ENCODE peak calls at places on chromosomes 13 and 19, in ten cellular contexts. M is psoas muscle, X is heart left ventricle, J is breast epithelium, R is foreskin fibroblast, S is AG09309, N is esophagus squamous epithelium, W is AG04449, K is Peyer's patch, F is transverse colon. H is an unnamed sample.

GRCh38 chr13:50990540-50991506 is 81.2 kb downstream of the RNASEH2B start:
- DNase-seq in M (peak; percentile 51), X (no peak), J (no peak), R (peak; percentile 87), S (peak; percentile 21), N (no peak), W (no peak), K (no peak), F (peak; percentile 32), H (peak; percentile 71)

GRCh38 chr19:42563352-42564210 is 31.1 kb downstream of the CEACAM8 start:
- DNase-seq in M (no peak), X (no peak), J (no peak), R (peak; percentile 74), S (peak; percentile 10), N (no peak), W (no peak), K (no peak), F (peak; percentile 35), H (peak; percentile 40)

GRCh38 chr13:54124700-54125099 is 1096.1 kb downstream of the OLFM4 start:
- DNase-seq in M (no peak), X (no peak), J (no peak), R (no peak), S (no peak), N (no peak), W (no peak), K (no peak), F (no peak), H (no peak)

GRCh38 chr13:21218351-21219043 is 42.0 kb downstream of the MRPL57 start:
- DNase-seq in M (no peak), X (no peak), J (no peak), R (no peak), S (no peak), N (no peak), W (no peak), K (no peak), F (no peak), H (peak; percentile 20)

GRCh38 chr13:112772929-112773328 is 83.1 kb downstream of the ATP11A start:
- DNase-seq in M (no peak), X (no peak), J (no peak), R (no peak), S (no peak), N (no peak), W (no peak), K (no peak), F (peak; percentile 31), H (no peak)

GRCh38 chr19:50275577-50276368 is 53.4 kb downstream of the KCNC3 start:
- DNase-seq in M (no peak), X (no peak), J (no peak), R (no peak), S (no peak), N (no peak), W (no peak), K (no peak), F (no peak), H (no peak)

GRCh38 chr13:32205426-32206096 is 109.6 kb downstream of the ZAR1L start:
- DNase-seq in M (no peak), X (no peak), J (no peak), R (no peak), S (no peak), N (no peak), W (no peak), K (no peak), F (no peak), H (no peak)

GRCh38 chr19:940591-941291 is 14.9 kb downstream of the ARID3A start:
- DNase-seq in M (peak; percentile 75), X (peak; percentile 68), J (peak; percentile 72), R (peak; percentile 74), S (no peak), N (no peak), W (no peak), K (peak; percentile 94), F (peak; percentile 86), H (no peak)

GRCh38 chr19:56189785-56190184 is 7.8 kb downstream of the ZSCAN5B start:
- DNase-seq in M (no peak), X (no peak), J (no peak), R (no peak), S (no peak), N (no peak), W (no peak), K (no peak), F (no peak), H (no peak)

GRCh38 chr13:55361141-55361540 is 1779.6 kb upstream of the PRR20A start:
- DNase-seq in M (no peak), X (no peak), J (no peak), R (no peak), S (no peak), N (no peak), W (no peak), K (no peak), F (no peak), H (no peak)

GRCh38 chr19:4061178-4061682 is 5.5 kb downstream of the ZBTB7A start:
- DNase-seq in M (peak; percentile 89), X (peak; percentile 80), J (peak; percentile 88), R (peak; percentile 78), S (no peak), N (no peak), W (no peak), K (peak; percentile 98), F (peak; percentile 95), H (peak; percentile 61)

GRCh38 chr13:19179916-19180315 is 1.7 kb downstream of the TUBA3C start:
- DNase-seq in M (no peak), X (no peak), J (no peak), R (no peak), S (no peak), N (no peak), W (no peak), K (no peak), F (no peak), H (no peak)

GRCh38 chr13:31409678-31410356 is 210.0 kb downstream of the B3GLCT start:
- DNase-seq in M (no peak), X (no peak), J (no peak), R (peak; percentile 20), S (no peak), N (no peak), W (no peak), K (no peak), F (no peak), H (peak; percentile 13)

GRCh38 chr19:37932985-37933953 is 26.3 kb downstream of the SIPA1L3 start:
- DNase-seq in M (peak; percentile 24), X (no peak), J (no peak), R (peak; percentile 72), S (no peak), N (no peak), W (no peak), K (peak; percentile 82), F (peak; percentile 75), H (peak; percentile 35)

GRCh38 chr19:40424637-40425449 is 949 bp downstream of the SERTAD1 start:
- DNase-seq in M (no peak), X (no peak), J (no peak), R (peak; percentile 37), S (no peak), N (no peak), W (no peak), K (no peak), F (no peak), H (peak; percentile 18)

GRCh38 chr19:55340144-55340783 is 588 bp downstream of the KMT5C start:
- DNase-seq in M (peak; percentile 34), X (no peak), J (no peak), R (peak; percentile 29), S (no peak), N (no peak), W (no peak), K (peak; percentile 58), F (peak; percentile 46), H (no peak)

GRCh38 chr19:30450101-30450500 is 77.9 kb downstream of the ZNF536 start:
- DNase-seq in M (no peak), X (peak; percentile 66), J (no peak), R (peak; percentile 44), S (no peak), N (no peak), W (no peak), K (no peak), F (peak; percentile 17), H (peak; percentile 70)
- H3K4me3 ChIP-seq in M (peak overlapping the region; percentile 42), X (peak overlapping the region; percentile 31), J (peak overlapping the region; percentile 38), R (peak overlapping the region; percentile 52), S (no peak overlapping the region), N (peak overlapping the region; percentile 35), W (peak overlapping the region; percentile 40), K (peak overlapping the region; percentile 4), F (no peak overlapping the region), H (peak overlapping the region; percentile 61)

GRCh38 chr13:52711277-52711676 is 28.3 kb downstream of the CNMD start:
- DNase-seq in M (no peak), X (no peak), J (no peak), R (no peak), S (no peak), N (no peak), W (no peak), K (no peak), F (no peak), H (no peak)
- TF ChIP-seq CTCF in M (no peak), X (no peak), J (no peak), R (no peak), S (no peak), N (no peak), W (no peak), K (no peak), F (no peak), H (no peak)

DNA sequence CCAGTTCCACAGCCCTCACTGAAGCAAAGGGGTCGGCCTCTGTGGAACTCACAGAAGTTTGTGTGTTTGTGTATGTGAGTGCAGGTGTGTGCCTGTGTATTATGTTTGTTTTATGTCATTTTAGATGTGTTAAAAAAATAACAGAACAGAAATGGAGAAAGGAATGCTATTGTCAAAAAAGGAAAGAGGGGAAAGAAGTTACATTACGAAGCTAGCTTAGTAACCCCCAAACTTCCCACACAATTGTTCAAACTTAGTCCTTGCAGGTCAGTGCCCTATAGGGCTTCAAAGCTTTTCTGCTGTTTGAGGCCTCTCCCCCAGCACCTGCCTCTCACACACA is 1505.6 kb upstream of the SLC10A2 start:
- DNase-seq in M (no peak), X (no peak), J (no peak), R (no peak), S (no peak), N (no peak), W (no peak), K (no peak), F (no peak), H (no peak)
- H3K4me3 ChIP-seq in M (no peak overlapping the region), X (no peak overlapping the region), J (no peak overlapping the region), R (peak overlapping the region; percentile 36), S (no peak overlapping the region), N (no peak overlapping the region), W (no peak overlapping the region), K (no peak overlapping the region), F (no peak overlapping the region), H (no peak overlapping the region)

GRCh38 chr13:29255567-29255966 is 339.9 kb downstream of the SLC7A1 start:
- DNase-seq in M (no peak), X (no peak), J (no peak), R (no peak), S (no peak), N (no peak), W (no peak), K (no peak), F (no peak), H (no peak)

GRCh38 chr13:29254971-29255370 is 340.5 kb downstream of the SLC7A1 start:
- DNase-seq in M (no peak), X (no peak), J (no peak), R (no peak), S (no peak), N (no peak), W (no peak), K (no peak), F (no peak), H (no peak)

GRCh38 chr13:29266261-29266660 is 329.2 kb downstream of the SLC7A1 start:
- DNase-seq in M (no peak), X (no peak), J (no peak), R (no peak), S (no peak), N (no peak), W (no peak), K (no peak), F (no peak), H (no peak)

GRCh38 chr13:29260684-29261083 is 334.8 kb downstream of the SLC7A1 start:
- DNase-seq in M (no peak), X (no peak), J (no peak), R (no peak), S (no peak), N (no peak), W (no peak), K (no peak), F (no peak), H (no peak)
- TF ChIP-seq CTCF in M (no peak), X (peak; percentile 47), J (no peak), R (no peak), S (no peak), N (no peak), W (no peak), K (no peak), F (no peak), H (no peak)

H was measured in AG10803.